ENCODE peak calls at places on chromosomes 4 and X, in six cellular contexts. L is suprapubic skin; S is NT2/D1; P is CD8-positive, alpha-beta memory T cell; F is tibial nerve; X is upper lobe of right lung. R is an unnamed sample.
A peak's percentile ranks its signal among the peaks of the same experiment; 100 is the strongest.

GRCh38 chr4:139823746-139824145 is 158.1 kb downstream of the MGST2 start:
- DNase-seq in L (no peak), S (no peak), P (no peak), F (no peak), X (no peak), R (no peak)

GRCh38 chr4:6196324-6196723 is 4.0 kb downstream of the JAKMIP1 start:
- DNase-seq in L (no peak), S (no peak), P (no peak), F (no peak), X (no peak), R (no peak)

GRCh38 chrX:57156397-57157049 is 19.3 kb upstream of the SPIN2A start:
- DNase-seq in L (no peak), S (peak; percentile 44), P (no peak), F (no peak), X (no peak), R (no peak)

GRCh38 chr4:101660607-101661006 is 129.9 kb upstream of the BANK1 start:
- DNase-seq in L (no peak), S (no peak), P (no peak), F (no peak), X (no peak), R (no peak)

GRCh38 chr4:129668092-129668491 is 572.1 kb downstream of the C4orf33 start:
- DNase-seq in L (no peak), S (no peak), P (no peak), F (no peak), X (no peak), R (no peak)

GRCh38 chr4:185304944-185305690 is 90.6 kb downstream of the LRP2BP start:
- DNase-seq in L (no peak), S (peak; percentile 33), P (no peak), F (no peak), X (peak; percentile 70), R (no peak)

GRCh38 chr4:27048350-27049100 is 187.9 kb downstream of the STIM2 start:
- DNase-seq in L (no peak), S (no peak), P (no peak), F (no peak), X (no peak), R (no peak)

GRCh38 chr4:48554606-48555005 is 64.6 kb downstream of the ZAR1 start:
- DNase-seq in L (no peak), S (no peak), P (no peak), F (no peak), X (no peak), R (no peak)

GRCh38 chr4:52957220-52957686 is 95.1 kb downstream of the RASL11B start:
- DNase-seq in L (no peak), S (no peak), P (no peak), F (no peak), X (no peak), R (no peak)

GRCh38 chr4:150972592-150972991 is 42.5 kb downstream of the LRBA start:
- DNase-seq in L (no peak), S (no peak), P (no peak), F (no peak), X (no peak), R (no peak)

GRCh38 chr4:182578402-182578801 is 335.2 kb downstream of the TENM3 start:
- DNase-seq in L (no peak), S (no peak), P (no peak), F (no peak), X (no peak), R (no peak)

GRCh38 chr4:168551945-168552695 is 55.3 kb downstream of the PALLD start:
- DNase-seq in L (no peak), S (no peak), P (no peak), F (no peak), X (no peak), R (no peak)

GRCh38 chrX:129665916-129666644 is 11.3 kb upstream of the APLN start:
- DNase-seq in L (no peak), S (peak; percentile 40), P (no peak), F (no peak), X (no peak), R (peak; percentile 75)

GRCh38 chr4:83548151-83548905 is 12.4 kb downstream of the GPAT3 start:
- DNase-seq in L (peak; percentile 80), S (no peak), P (no peak), F (no peak), X (peak; percentile 72), R (peak; percentile 75)

GRCh38 chrX:105018865-105019264 is 201.6 kb downstream of the TEX13A start:
- DNase-seq in L (no peak), S (no peak), P (no peak), F (no peak), X (no peak), R (no peak)

GRCh38 chrX:47180346-47180745 is 13.3 kb upstream of the UBA1 start:
- DNase-seq in L (peak; percentile 20), S (no peak), P (no peak), F (no peak), X (no peak), R (no peak)

GRCh38 chrX:47181301-47181700 is 12.3 kb upstream of the UBA1 start:
- DNase-seq in L (peak; percentile 49), S (no peak), P (no peak), F (no peak), X (no peak), R (no peak)

GRCh38 chrX:47184486-47184885 is 9.1 kb upstream of the UBA1 start:
- DNase-seq in L (no peak), S (no peak), P (no peak), F (no peak), X (no peak), R (no peak)

GRCh38 chrX:47179928-47180255 is 13.7 kb upstream of the UBA1 start:
- DNase-seq in L (peak; percentile 56), S (no peak), P (no peak), F (no peak), X (no peak), R (no peak)

DNA sequence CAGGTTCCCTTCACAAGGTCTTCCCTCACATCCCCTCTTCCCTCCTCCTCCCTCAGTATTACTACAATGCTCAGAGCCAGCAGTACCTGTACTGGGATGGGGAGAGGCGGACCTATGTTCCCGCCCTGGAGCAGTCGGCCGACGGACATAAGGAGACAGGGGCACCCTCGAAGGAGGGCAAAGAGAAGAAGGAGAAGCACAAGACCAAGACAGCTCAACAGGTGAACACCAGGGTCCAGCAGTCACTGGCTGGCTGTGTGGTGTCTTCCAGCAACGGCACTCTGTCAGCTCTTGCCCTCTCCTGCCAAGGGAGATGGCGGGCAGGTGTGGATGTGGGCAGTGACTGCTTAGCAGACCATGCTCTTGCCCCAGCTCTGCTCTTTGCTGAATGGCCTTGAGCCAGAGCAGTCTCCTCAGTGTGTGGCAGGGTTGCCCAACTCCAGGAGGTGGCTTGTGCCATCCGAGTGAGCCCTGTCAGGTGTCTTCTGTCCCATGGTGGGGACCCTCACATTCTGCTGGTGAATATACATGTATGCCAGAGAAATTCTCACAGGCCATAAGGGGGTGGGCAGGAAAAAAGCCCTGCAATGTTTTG is 11.4 kb upstream of the UBA1 start:
- DNase-seq in L (peak; percentile 32), S (no peak), P (no peak), F (no peak), X (no peak), R (no peak)
- H3K36me3 ChIP-seq in L (peaks cover 65% of the 10 kb centered on the region), S (peaks cover 88% of the 10 kb centered on the region), P (no peaks in the 10 kb centered on the region), F (peaks cover 93% of the 10 kb centered on the region), X (peaks cover 26% of the 10 kb centered on the region), R (peaks cover 36% of the 10 kb centered on the region)

DNA sequence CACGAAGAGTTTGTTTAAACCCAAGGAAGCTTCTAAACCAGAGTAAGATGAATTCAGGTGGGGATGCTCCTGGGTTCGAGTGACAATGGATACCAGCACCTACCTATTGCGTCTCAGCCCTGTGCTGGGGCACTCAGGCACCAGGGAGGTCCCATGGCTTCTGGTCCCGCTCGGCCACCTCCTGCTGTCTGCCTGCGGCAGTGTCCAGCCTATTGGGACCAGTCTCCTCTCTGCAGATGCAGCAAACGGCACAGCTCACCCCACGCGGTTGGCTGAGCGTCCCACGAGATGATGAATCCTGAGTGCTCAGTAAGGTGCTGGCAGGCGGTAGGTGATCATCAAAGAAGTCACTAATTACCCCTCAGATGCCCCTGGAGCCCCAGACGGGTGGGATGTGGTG is 75.2 kb downstream of the ACOX3 start:
- DNase-seq in L (no peak), S (no peak), P (no peak), F (no peak), X (no peak), R (no peak)
- H3K4me1 ChIP-seq in L (no peaks in the 10 kb centered on the region), S (peaks cover 5% of the 10 kb centered on the region), P (no peaks in the 10 kb centered on the region), F (no peaks in the 10 kb centered on the region), X (no peaks in the 10 kb centered on the region), R (no peaks in the 10 kb centered on the region)

GRCh38 chrX:41963348-41963747 is 40.0 kb upstream of the CASK start:
- DNase-seq in L (no peak), S (no peak), P (no peak), F (no peak), X (no peak), R (no peak)
- H3K4me3 ChIP-seq in L (no peak overlapping the region), S (no peak overlapping the region), P (no peak overlapping the region), F (no peak overlapping the region), X (no peak overlapping the region), R (no peak overlapping the region)

GRCh38 chr4:8403981-8404380 is 36.5 kb downstream of the ACOX3 start:
- DNase-seq in L (no peak), S (no peak), P (no peak), F (no peak), X (no peak), R (no peak)
- H3K36me3 ChIP-seq in L (peaks cover 51% of the 10 kb centered on the region), S (peaks cover 37% of the 10 kb centered on the region), P (peaks cover 5% of the 10 kb centered on the region), F (peaks cover 76% of the 10 kb centered on the region), X (peaks cover 26% of the 10 kb centered on the region), R (peaks cover 47% of the 10 kb centered on the region)

DNA sequence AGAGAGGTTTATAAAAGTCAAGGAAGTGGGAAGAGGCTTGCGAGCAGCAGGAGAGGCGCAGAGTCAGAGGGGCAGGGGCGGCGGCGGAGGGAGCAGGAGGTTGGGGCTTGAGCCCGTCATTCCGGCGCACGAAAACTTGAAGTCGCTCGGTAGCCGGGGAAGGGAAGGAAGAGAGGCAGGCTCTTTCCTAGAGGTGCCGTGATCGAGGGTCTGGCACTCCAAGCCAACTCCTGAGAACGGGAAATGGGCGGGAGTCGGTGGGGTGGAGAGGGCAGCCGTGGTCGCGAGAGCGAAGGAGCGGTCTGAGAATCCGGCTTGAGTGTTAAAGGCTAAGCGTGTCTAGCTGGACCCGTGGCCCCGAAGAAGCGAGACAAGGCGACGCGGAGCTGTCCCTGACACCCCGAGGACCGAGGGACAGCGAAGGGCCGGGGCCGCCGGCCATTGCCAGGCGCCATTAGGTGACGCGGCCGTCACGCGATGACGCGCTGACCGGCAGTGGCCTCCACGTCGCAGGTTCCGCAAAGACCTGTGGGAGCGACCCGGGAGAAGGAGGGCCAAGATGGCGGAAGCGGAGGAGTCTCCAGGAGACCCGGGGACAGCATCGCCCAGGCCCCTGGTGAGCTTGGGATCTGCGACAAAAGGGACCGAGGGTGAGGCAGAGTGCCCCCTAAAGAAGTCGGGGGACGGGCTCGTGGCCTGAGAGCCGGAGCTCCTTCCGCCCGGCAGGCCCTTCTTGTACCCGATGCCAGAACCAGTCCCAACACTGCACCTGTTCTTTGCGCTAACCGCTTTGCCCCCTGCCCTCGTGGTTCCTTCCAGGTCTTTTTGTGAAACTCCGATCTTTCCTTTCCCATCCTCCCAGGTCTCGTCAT is at the start of gene YIPF6:
- DNase-seq in L (peak; percentile 85), S (peak; percentile 49), P (peak; percentile 34), F (peak; percentile 47), X (peak; percentile 89), R (peak; percentile 87)
- H3K4me1 ChIP-seq in L (peaks cover 14% of the 10 kb centered on the region), S (no peaks in the 10 kb centered on the region), P (peaks cover 10% of the 10 kb centered on the region), F (peaks cover 20% of the 10 kb centered on the region), X (peaks cover 9% of the 10 kb centered on the region), R (no peaks in the 10 kb centered on the region)